ENCODE peak calls at places on chromosomes 16 and 17, in ten cellular contexts. G is sigmoid colon; V is omental fat pad; H is fibroblast of the aortic adventitia; D is CD4-positive, alpha-beta T cell; S is glutamatergic neuron; F is MM.1S; A is osteocyte; K is neural crest cell; R is heart left ventricle. N is an unnamed sample.

GRCh38 chr17:14717849-14718248 is 417.0 kb downstream of the HS3ST3B1 start:
- DNase-seq in A (no peak), V (no peak), H (no peak), S (no peak), F (no peak), D (no peak), G (no peak), R (no peak), K (no peak), N (no peak)

GRCh38 chr17:49383048-49383447 is 21.0 kb upstream of the ZNF652 start:
- DNase-seq in R (no peak), D (no peak), K (no peak), V (no peak), S (no peak), F (no peak), H (no peak), G (no peak), A (no peak), N (no peak)

GRCh38 chr17:38980455-38981217 is 13.4 kb upstream of the FBXO47 start:
- DNase-seq in V (no peak), S (no peak), G (no peak), H (peak), K (no peak), F (no peak), A (no peak), D (no peak), R (no peak), N (no peak)

GRCh38 chr16:30774367-30775130 is 12.4 kb downstream of the RNF40 start:
- DNase-seq in S (no peak), H (no peak), F (no peak), D (no peak), A (no peak), R (no peak), G (no peak), K (no peak), V (no peak), N (no peak)

GRCh38 chr17:50916026-50916707 is 50.0 kb upstream of the TOB1 start:
- DNase-seq in S (no peak), K (no peak), G (no peak), F (no peak), V (no peak), H (peak), A (no peak), D (no peak), R (no peak), N (no peak)

GRCh38 chr16:50606431-50607050 is 58.3 kb downstream of the NKD1 start:
- DNase-seq in F (no peak), D (no peak), S (no peak), R (no peak), V (no peak), H (no peak), G (no peak), K (no peak), A (no peak), N (no peak)

GRCh38 chr16:85166699-85167588 is 54.7 kb upstream of the CIBAR2 start:
- DNase-seq in S (peak), A (no peak), F (no peak), D (no peak), R (no peak), K (no peak), G (no peak), V (no peak), H (no peak), N (no peak)

GRCh38 chr17:10403589-10403988 is 18.2 kb downstream of the MYH8 start:
- DNase-seq in R (no peak), G (no peak), V (no peak), A (no peak), S (no peak), K (no peak), F (no peak), H (no peak), D (no peak), N (no peak)

GRCh38 chr16:26983426-26983825 is 83.3 kb upstream of the C16orf82 start:
- DNase-seq in F (no peak), V (no peak), R (no peak), S (no peak), G (no peak), A (no peak), H (no peak), K (no peak), D (no peak), N (no peak)

GRCh38 chr16:2842340-2843000 is 12.4 kb downstream of the ZG16B start:
- DNase-seq in G (peak), F (no peak), S (no peak), R (peak), H (peak), K (peak), A (no peak), D (peak), V (no peak), N (peak)

GRCh38 chr17:9219631-9220415 is 198.5 kb downstream of the NTN1 start:
- DNase-seq in A (no peak), D (no peak), R (no peak), S (no peak), K (no peak), V (no peak), G (no peak), H (no peak), F (no peak), N (no peak)

GRCh38 chr17:77526728-77527355 is 386.1 kb downstream of the SEC14L1 start:
- DNase-seq in D (no peak), K (no peak), H (no peak), F (no peak), G (no peak), A (no peak), V (no peak), R (no peak), S (no peak), N (no peak)

GRCh38 chr16:56916571-56917403 is 15.2 kb upstream of the HERPUD1 start:
- DNase-seq in V (no peak), F (peak), A (no peak), R (no peak), D (no peak), S (no peak), G (peak), K (no peak), H (no peak), N (peak)

GRCh38 chr16:88650749-88651275 is at the start of gene CYBA:
- DNase-seq in K (no peak), G (peak), F (peak), R (peak), A (no peak), D (peak), H (peak), V (no peak), S (peak), N (peak)

GRCh38 chr17:37458805-37459204 is 30.9 kb upstream of the DUSP14 start:
- DNase-seq in K (no peak), H (peak), G (no peak), V (no peak), A (no peak), S (no peak), R (no peak), D (no peak), F (no peak), N (no peak)

GRCh38 chr17:67289174-67289876 is 44.3 kb upstream of the HELZ start:
- DNase-seq in G (peak), F (no peak), V (no peak), K (no peak), S (peak), A (no peak), R (peak), D (no peak), H (peak), N (no peak)

GRCh38 chr16:81517630-81518438 is 73.2 kb downstream of the CMIP start:
- DNase-seq in D (no peak), F (no peak), H (peak), S (no peak), G (no peak), K (no peak), V (no peak), R (no peak), A (no peak), N (no peak)
- TF ChIP-seq CTCF in D (no peak), F (no peak), H (no peak), S (no peak), G (no peak), K (no peak), V (no peak), R (no peak), A (no peak), N (no peak)

DNA sequence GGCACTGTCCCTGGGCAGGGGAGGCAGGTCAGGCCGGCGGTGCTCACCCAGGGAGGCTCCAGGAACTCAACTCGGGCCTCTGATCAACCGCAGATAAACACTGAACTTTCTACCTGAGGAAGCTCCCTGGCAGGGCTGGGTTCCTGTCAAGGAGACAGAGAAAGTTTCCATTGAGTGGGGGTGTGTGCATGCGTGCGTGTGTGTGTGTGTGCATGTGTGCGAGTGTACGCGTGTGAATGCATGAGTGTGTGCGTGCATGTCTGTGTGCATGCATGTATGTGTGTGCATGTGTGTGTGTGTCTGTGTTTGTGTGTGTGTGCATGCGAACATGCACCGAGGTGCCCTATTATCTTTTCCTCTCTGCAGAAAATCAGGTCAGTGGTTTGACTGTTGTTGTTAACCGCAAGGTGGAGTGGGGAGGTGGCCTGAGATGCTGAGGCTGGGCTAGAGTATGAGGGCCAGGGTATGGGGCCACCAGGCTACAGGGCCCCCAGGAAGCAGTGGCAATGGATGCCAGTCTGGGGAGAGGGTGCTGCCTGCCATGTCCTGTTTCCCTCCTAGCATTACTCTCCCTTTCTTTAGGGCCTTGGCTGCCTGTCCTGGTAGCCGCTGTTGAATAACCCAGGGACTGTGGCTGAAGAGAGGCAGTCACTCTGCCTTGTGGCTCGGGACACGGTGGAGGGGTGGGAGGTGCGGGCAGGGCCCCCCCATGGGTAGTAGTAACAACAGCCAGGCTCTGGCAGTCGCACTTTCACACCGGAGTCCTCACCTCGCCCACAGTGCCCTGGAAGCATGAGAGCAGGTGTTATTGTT is 24.0 kb downstream of the CCR7 start:
- DNase-seq in S (no peak), V (no peak), D (peak), H (no peak), K (no peak), G (peak), A (no peak), F (no peak), R (peak), N (no peak)
- TF ChIP-seq CTCF in S (no peak), V (no peak), D (no peak), H (no peak), K (no peak), G (no peak), A (no peak), F (no peak), R (no peak), N (no peak)

DNA sequence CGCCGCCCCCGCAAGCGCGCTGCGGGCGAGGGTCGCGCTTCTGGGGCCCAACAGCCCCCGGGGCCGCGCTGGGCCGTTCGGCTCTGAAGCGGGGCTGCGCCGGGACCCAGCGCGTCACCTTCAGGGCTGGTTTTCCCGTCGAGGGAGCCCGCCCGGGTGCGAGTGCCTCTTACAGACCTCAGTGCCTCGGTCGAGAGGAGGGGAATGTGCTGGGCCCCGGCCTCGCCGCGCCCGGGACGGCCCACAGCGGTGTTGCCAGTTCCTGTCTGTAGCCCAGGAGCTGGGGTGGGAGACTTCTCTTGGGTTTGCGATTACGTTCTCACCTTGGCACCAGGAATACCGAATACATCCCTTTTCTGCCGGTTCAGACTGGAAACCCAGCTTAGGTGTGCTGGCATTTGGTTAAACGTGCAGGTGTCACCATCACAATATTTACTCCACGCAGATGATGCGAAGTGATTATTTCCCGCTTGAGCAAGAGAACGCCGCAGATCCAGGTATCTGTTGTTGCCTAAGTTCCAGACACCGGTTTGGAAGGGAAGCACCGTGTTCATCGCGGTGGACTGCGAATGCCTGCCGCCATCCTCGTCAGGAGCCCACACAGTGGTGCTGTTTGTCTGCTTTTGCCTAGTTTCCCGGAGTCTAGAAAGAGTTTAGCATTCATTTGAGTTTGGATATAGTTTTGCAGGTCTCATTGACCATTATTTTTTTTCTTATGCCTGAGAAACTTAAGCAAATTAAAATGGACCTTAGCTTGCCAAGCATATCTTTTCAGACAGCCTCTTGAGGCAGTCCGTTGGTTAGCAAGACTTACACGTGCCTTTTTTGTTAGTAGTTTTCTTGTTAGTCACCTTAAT is 915 bp downstream of the MAP1LC3B start:
- DNase-seq in R (no peak), S (peak), H (peak), D (peak), A (no peak), K (peak), G (peak), V (no peak), F (peak), N (no peak)
- TF ChIP-seq CTCF in R (peak), S (no peak), H (peak), D (no peak), A (peak), K (no peak), G (no peak), V (no peak), F (no peak), N (peak)

DNA sequence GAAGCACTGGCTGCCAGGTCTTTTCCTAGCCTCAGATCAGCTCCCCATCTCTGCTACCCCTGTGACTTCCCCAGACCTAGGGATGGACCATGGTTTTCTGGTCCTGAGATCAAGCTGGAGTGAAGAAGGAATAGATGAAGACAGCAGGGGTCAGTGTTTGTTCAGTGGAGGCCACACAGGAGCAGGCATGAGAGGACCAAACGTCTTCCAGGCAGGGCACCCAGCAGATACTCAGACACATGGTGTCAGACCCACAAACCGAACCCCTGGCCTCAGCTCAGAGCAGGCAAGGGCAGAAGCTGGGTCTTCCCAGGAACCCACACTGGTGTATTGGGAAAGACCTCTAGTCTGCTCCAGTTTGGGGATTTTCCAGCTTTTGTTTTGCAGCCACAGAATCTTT is 189.7 kb downstream of the IRX5 start:
- DNase-seq in A (no peak), S (no peak), V (no peak), F (no peak), R (peak), G (no peak), K (no peak), H (no peak), D (no peak), N (no peak)
- TF ChIP-seq CTCF in A (peak), S (no peak), V (no peak), F (no peak), R (peak), G (no peak), K (peak), H (no peak), D (no peak), N (no peak)